ENCODE peak calls at places on chromosomes 2 and 18, in eight cellular contexts. D is CD8-positive, alpha-beta memory T cell; Y is A549; Z is stimulated activated CD4-positive, alpha-beta T cell treated with anti-CD3 and anti-CD28 coated beads, Interleukin-15, amount 100 ng/mL, for 24 hours; O is T-cell; T is hypothalamus; J is activated T-helper 1 cell treated with Interleukin-2 at 50 U/mL for 16 hours; W is posterior cingulate gyrus. I is an unnamed sample.

GRCh38 chr18:54260376-54261072 is 8.8 kb upstream of the POLI start:
- DNase-seq in O (no peak), J (no peak), D (no peak), T (no peak), Y (no peak), Z (peak; percentile 18), W (no peak), I (no peak)

GRCh38 chr2:133954636-133955035 is 299.2 kb upstream of the MGAT5 start:
- DNase-seq in T (no peak), O (no peak), J (no peak), W (no peak), D (no peak), Y (no peak), Z (no peak), I (no peak)

GRCh38 chr2:148590613-148591012 is 53.9 kb upstream of the EPC2 start:
- DNase-seq in J (no peak), D (no peak), Y (no peak), T (no peak), W (no peak), O (no peak), Z (no peak), I (no peak)

GRCh38 chr18:26383454-26384270 is 157.4 kb downstream of the TAF4B start:
- DNase-seq in W (no peak), D (no peak), J (no peak), Y (peak; percentile 19), Z (no peak), O (no peak), T (no peak), I (no peak)

GRCh38 chr2:98049991-98050519 is 36.9 kb upstream of the VWA3B start:
- DNase-seq in D (no peak), O (no peak), Z (no peak), Y (no peak), T (no peak), W (no peak), J (no peak), I (no peak)

GRCh38 chr2:177921726-177922125 is 150.9 kb downstream of the PDE11A start:
- DNase-seq in Z (no peak), T (no peak), O (no peak), W (no peak), D (no peak), Y (no peak), J (no peak), I (no peak)

GRCh38 chr2:96305979-96306308 is 598 bp upstream of the SNRNP200 start:
- DNase-seq in W (no peak), T (no peak), J (no peak), O (no peak), Z (no peak), Y (no peak), D (no peak), I (no peak)

GRCh38 chr2:239313776-239314175 is 87.0 kb downstream of the HDAC4 start:
- DNase-seq in D (no peak), O (no peak), T (no peak), Z (no peak), J (no peak), Y (no peak), W (no peak), I (no peak)

GRCh38 chr2:189997016-189997415 is 65.5 kb downstream of the MSTN start:
- DNase-seq in Y (no peak), Z (no peak), D (no peak), O (no peak), J (no peak), T (no peak), W (no peak), I (no peak)

GRCh38 chr2:233349005-233349998 is 5.0 kb upstream of the DGKD start:
- DNase-seq in T (peak; percentile 36), Y (no peak), O (no peak), Z (no peak), W (peak; percentile 96), J (no peak), D (no peak), I (no peak)

GRCh38 chr18:10518595-10519273 is 7.1 kb upstream of the NAPG start:
- DNase-seq in Y (no peak), J (no peak), Z (no peak), W (peak; percentile 96), D (no peak), O (no peak), T (peak; percentile 28), I (no peak)

GRCh38 chr2:140376686-140377085 is 1596.5 kb upstream of the NXPH2 start:
- DNase-seq in W (no peak), T (no peak), Y (no peak), J (no peak), O (no peak), D (no peak), Z (no peak), I (no peak)

GRCh38 chr18:10953672-10954071 is 195.7 kb downstream of the PIEZO2 start:
- DNase-seq in Y (no peak), O (no peak), T (no peak), J (no peak), W (no peak), Z (no peak), D (no peak), I (no peak)

GRCh38 chr2:28681216-28681981 is 70.2 kb upstream of the PPP1CB start:
- DNase-seq in Y (no peak), Z (peak; percentile 75), O (peak; percentile 36), T (no peak), W (peak; percentile 85), D (peak; percentile 45), J (peak; percentile 19), I (peak; percentile 56)

GRCh38 chr2:48600204-48600813 is 17.3 kb upstream of the GTF2A1L start:
- DNase-seq in J (no peak), D (no peak), T (no peak), Z (no peak), O (no peak), Y (no peak), W (no peak), I (no peak)

GRCh38 chr2:11790228-11790627 is 43.8 kb downstream of the LPIN1 start:
- DNase-seq in Y (no peak), W (no peak), J (no peak), Z (no peak), T (no peak), D (no peak), O (no peak), I (no peak)

GRCh38 chr2:85160946-85161625 is 27.9 kb downstream of the TCF7L1 start:
- DNase-seq in O (no peak), W (peak; percentile 82), J (no peak), Y (no peak), D (no peak), T (no peak), Z (no peak), I (no peak)

GRCh38 chr18:6859676-6860422 is 130.3 kb downstream of the ARHGAP28 start:
- DNase-seq in W (no peak), Y (no peak), Z (no peak), O (no peak), J (no peak), D (no peak), T (no peak), I (no peak)

GRCh38 chr2:131413148-131413747 is 49.3 kb upstream of the RAB6D start:
- DNase-seq in T (no peak), Y (peak; percentile 24), D (peak; percentile 21), J (no peak), Z (peak; percentile 20), O (no peak), W (no peak), I (no peak)